ENCODE peak calls at places on chromosome X, in eight cellular contexts. S is tibial artery, A is choroid plexus epithelial cell, Y is brain microvascular endothelial cell, H is HL-60, D is kidney, I is AG10803, F is vagina. P is an unnamed sample.

GRCh38 chrX:72115380-72115779 is 16.3 kb downstream of the RTL5 start:
- DNase-seq in S (no peak), A (no peak), Y (no peak), H (no peak), D (no peak), I (no peak), F (no peak), P (no peak)

GRCh38 chrX:45851434-45851991 is 650.8 kb upstream of the DIPK2B start:
- DNase-seq in S (no peak), A (peak; percentile 11), Y (no peak), H (no peak), D (no peak), I (peak; percentile 13), F (no peak), P (peak; percentile 20)

GRCh38 chrX:45767021-45767491 is 566.4 kb upstream of the DIPK2B start:
- DNase-seq in S (no peak), A (peak; percentile 71), Y (no peak), H (no peak), D (no peak), I (peak; percentile 75), F (no peak), P (peak; percentile 59)

GRCh38 chrX:119654112-119654531 is 38.8 kb downstream of the SEPTIN6 start:
- DNase-seq in S (no peak), A (peak; percentile 89), Y (peak; percentile 86), H (no peak), D (peak; percentile 76), I (peak; percentile 50), F (no peak), P (peak; percentile 87)

GRCh38 chrX:86044210-86044609 is 3.1 kb downstream of the CHM start:
- DNase-seq in S (no peak), A (no peak), Y (no peak), H (no peak), D (no peak), I (no peak), F (no peak), P (no peak)

GRCh38 chrX:140141444-140142029 is 176.2 kb upstream of the CXorf66 start:
- DNase-seq in S (no peak), A (peak; percentile 35), Y (peak; percentile 2), H (peak; percentile 6), D (no peak), I (peak; percentile 17), F (no peak), P (peak; percentile 19)

GRCh38 chrX:37912286-37912685 is 64.9 kb upstream of the DYNLT3 start:
- DNase-seq in S (no peak), A (peak; percentile 30), Y (peak; percentile 34), H (no peak), D (no peak), I (peak; percentile 11), F (no peak), P (peak; percentile 88)

GRCh38 chrX:24846551-24847170 is 152.9 kb downstream of the POLA1 start:
- DNase-seq in S (no peak), A (peak; percentile 64), Y (no peak), H (no peak), D (no peak), I (peak; percentile 55), F (no peak), P (peak; percentile 53)

GRCh38 chrX:119618439-119618838 is 12.2 kb upstream of the NKRF start:
- DNase-seq in S (no peak), A (no peak), Y (no peak), H (no peak), D (no peak), I (no peak), F (no peak), P (no peak)

GRCh38 chrX:16870861-16871584 is 861 bp upstream of the RBBP7 start:
- DNase-seq in S (peak; percentile 64), A (no peak), Y (no peak), H (no peak), D (peak; percentile 88), I (peak; percentile 19), F (no peak), P (no peak)

GRCh38 chrX:143994206-143994605 is 110.3 kb downstream of the UBE2NL start:
- DNase-seq in S (no peak), A (no peak), Y (no peak), H (no peak), D (no peak), I (no peak), F (no peak), P (no peak)

GRCh38 chrX:15173411-15173810 is 96.5 kb downstream of the ASB9 start:
- DNase-seq in S (no peak), A (no peak), Y (no peak), H (no peak), D (no peak), I (no peak), F (no peak), P (no peak)

GRCh38 chrX:110915579-110915978 is 120.0 kb upstream of the CHRDL1 start:
- DNase-seq in S (no peak), A (no peak), Y (no peak), H (no peak), D (no peak), I (peak; percentile 2), F (no peak), P (no peak)

GRCh38 chrX:74382613-74383012 is 38.7 kb upstream of the SLC16A2 start:
- DNase-seq in S (peak; percentile 74), A (peak; percentile 73), Y (peak; percentile 56), H (peak; percentile 11), D (no peak), I (peak; percentile 50), F (no peak), P (peak; percentile 47)

GRCh38 chrX:22345884-22346283 is 73.2 kb downstream of the CBLL2 start:
- DNase-seq in S (no peak), A (peak; percentile 34), Y (no peak), H (no peak), D (no peak), I (no peak), F (no peak), P (no peak)

GRCh38 chrX:148500428-148501120 is at the start of gene AFF2:
- DNase-seq in S (no peak), A (peak; percentile 5), Y (peak; percentile 4), H (no peak), D (peak; percentile 78), I (peak; percentile 33), F (no peak), P (no peak)

GRCh38 chrX:49155243-49155899 is 7.2 kb upstream of the MAGIX start:
- DNase-seq in S (no peak), A (peak; percentile 84), Y (peak; percentile 60), H (no peak), D (no peak), I (peak; percentile 68), F (no peak), P (peak; percentile 75)

GRCh38 chrX:123267220-123267619 is 83.1 kb downstream of the GRIA3 start:
- DNase-seq in S (no peak), A (peak; percentile 28), Y (peak; percentile 0), H (no peak), D (no peak), I (peak; percentile 51), F (no peak), P (peak; percentile 33)

GRCh38 chrX:63275127-63275526 is 76.0 kb downstream of the SPIN4 start:
- DNase-seq in S (no peak), A (peak; percentile 10), Y (peak; percentile 27), H (no peak), D (no peak), I (peak; percentile 24), F (no peak), P (no peak)

GRCh38 chrX:84165716-84166115 is 22.3 kb downstream of the RPS6KA6 start:
- DNase-seq in S (no peak), A (peak; percentile 9), Y (no peak), H (no peak), D (no peak), I (peak; percentile 39), F (no peak), P (no peak)

GRCh38 chrX:150084474-150085229 is 146.4 kb upstream of the EOLA2 start:
- DNase-seq in S (no peak), A (peak; percentile 64), Y (peak; percentile 56), H (no peak), D (no peak), I (peak; percentile 80), F (no peak), P (no peak)

GRCh38 chrX:22634081-22634480 is 361.4 kb downstream of the CBLL2 start:
- DNase-seq in S (no peak), A (peak; percentile 83), Y (peak; percentile 88), H (no peak), D (no peak), I (peak; percentile 64), F (no peak), P (peak; percentile 26)

GRCh38 chrX:154986826-154987575 is 35.5 kb downstream of the F8 start:
- DNase-seq in S (no peak), A (peak; percentile 26), Y (no peak), H (no peak), D (no peak), I (peak; percentile 0), F (no peak), P (no peak)
- TF ChIP-seq CTCF in S (no peak), A (peak; percentile 9), Y (no peak), H (no peak), D (no peak), I (no peak), F (no peak), P (no peak)

GRCh38 chrX:146449243-146449642 is 360.3 kb upstream of the CXorf51B start:
- DNase-seq in S (no peak), A (no peak), Y (no peak), H (no peak), D (no peak), I (no peak), F (no peak), P (no peak)
- H3K4me3 ChIP-seq in S (no peak overlapping the region), A (no peak overlapping the region), Y (no peak overlapping the region), H (no peak overlapping the region), D (no peak overlapping the region), I (no peak overlapping the region), F (no peak overlapping the region), P (no peak overlapping the region)

GRCh38 chrX:42714981-42715688 is 62.8 kb downstream of the PPP1R2C start:
- DNase-seq in S (peak; percentile 69), A (peak; percentile 12), Y (no peak), H (no peak), D (peak; percentile 77), I (no peak), F (no peak), P (no peak)
- TF ChIP-seq CTCF in S (peak; percentile 45), A (peak; percentile 33), Y (peak; percentile 50), H (no peak), D (peak; percentile 25), I (no peak), F (no peak), P (no peak)

DNA sequence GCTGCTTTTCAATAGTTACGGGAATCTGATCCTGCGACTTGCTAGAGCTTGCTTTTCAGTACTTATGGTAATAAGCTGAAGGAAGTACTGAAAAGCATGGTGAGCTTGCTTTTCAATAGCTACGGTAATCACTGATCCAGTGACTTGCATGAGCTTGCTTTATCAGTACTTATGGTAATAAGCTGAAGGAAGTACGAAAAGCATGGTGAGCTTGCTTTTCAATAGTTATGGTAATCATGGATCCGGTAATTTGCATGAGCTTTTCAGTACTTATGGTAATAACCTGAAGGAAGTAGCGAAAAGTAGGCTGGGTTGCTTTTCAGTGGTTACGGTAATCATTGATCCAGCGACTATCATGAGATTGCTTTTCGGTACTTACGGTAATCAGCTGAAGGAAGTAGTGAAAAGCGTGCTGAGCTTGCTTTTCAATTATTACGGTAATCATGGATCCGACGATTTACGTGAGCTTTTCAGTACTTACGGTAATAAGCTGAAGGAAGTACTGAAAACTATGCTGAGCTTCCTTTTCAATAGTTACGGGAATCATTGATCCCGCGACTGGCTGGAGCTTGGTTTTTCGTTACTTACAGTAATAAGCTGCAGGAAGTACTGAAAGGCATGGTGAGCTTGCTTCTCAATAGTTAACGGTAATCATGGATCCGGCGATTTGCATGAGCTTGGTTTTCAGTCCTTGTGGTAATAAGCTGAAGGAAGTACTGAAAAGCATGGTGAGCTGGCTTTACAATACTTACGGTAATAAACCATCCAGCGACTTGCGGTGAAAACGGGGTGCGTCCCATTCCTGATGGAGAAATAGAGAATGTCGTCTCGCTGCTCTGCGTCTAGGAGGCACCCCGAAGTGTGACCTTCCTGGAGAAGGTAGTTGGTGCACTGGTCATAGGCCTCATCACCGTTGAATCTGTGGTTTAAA is 6.5 kb downstream of the CRLF2 start:
- DNase-seq in S (no peak), A (peak; percentile 82), Y (peak; percentile 68), H (peak; percentile 40), D (peak; percentile 19), I (peak; percentile 62), F (no peak), P (peak; percentile 60)
- H3K4me3 ChIP-seq in S (peak overlapping the region; percentile 39), A (peak overlapping the region; percentile 33), Y (no peak overlapping the region), H (no peak overlapping the region), D (peak overlapping the region; percentile 48), I (no peak overlapping the region), F (peak overlapping the region; percentile 22), P (no peak overlapping the region)